ENCODE peak calls at places on chromosomes 5 and 9, in nine cellular contexts. A is HFF-Myc; Z is Calu3; H is stomach; S is neural crest cell; O is HEK293T; K is activated CD4-positive, alpha-beta memory T cell treated with anti-CD3 and anti-CD28 coated beads for 36 hours; X is spleen; U is hypothalamus. C is an unnamed sample.

GRCh38 chr5:55234171-55234700 is 828 bp upstream of the CCNO start:
- DNase-seq in A (no peak), Z (peak; percentile 46), H (peak; percentile 63), S (peak; percentile 24), O (peak; percentile 23), K (no peak), X (no peak), U (no peak), C (peak; percentile 16)

GRCh38 chr9:14068690-14069089 is 245.3 kb downstream of the NFIB start:
- DNase-seq in A (no peak), Z (no peak), H (no peak), S (no peak), O (no peak), K (no peak), X (no peak), U (no peak), C (no peak)

GRCh38 chr5:13946111-13946510 is 1.6 kb upstream of the DNAH5 start:
- DNase-seq in A (no peak), Z (no peak), H (no peak), S (no peak), O (no peak), K (no peak), X (no peak), U (no peak), C (no peak)

GRCh38 chr5:172637122-172637580 is 3.9 kb upstream of the NEURL1B start:
- DNase-seq in A (no peak), Z (no peak), H (no peak), S (no peak), O (no peak), K (no peak), X (no peak), U (no peak), C (no peak)

GRCh38 chr5:154273028-154273617 is 82.6 kb downstream of the GALNT10 start:
- DNase-seq in A (no peak), Z (no peak), H (no peak), S (no peak), O (no peak), K (peak; percentile 29), X (no peak), U (peak; percentile 7), C (no peak)

GRCh38 chr5:108728566-108729305 is 19.0 kb upstream of the FER start:
- DNase-seq in A (no peak), Z (no peak), H (no peak), S (no peak), O (no peak), K (peak; percentile 69), X (no peak), U (no peak), C (no peak)

GRCh38 chr5:140549237-140550144 is 2.0 kb downstream of the EIF4EBP3 start:
- DNase-seq in A (no peak), Z (peak; percentile 64), H (peak; percentile 86), S (no peak), O (no peak), K (no peak), X (no peak), U (peak; percentile 12), C (peak; percentile 25)

GRCh38 chr5:179304466-179304865 is 40.8 kb downstream of the ADAMTS2 start:
- DNase-seq in A (no peak), Z (no peak), H (no peak), S (no peak), O (no peak), K (no peak), X (no peak), U (no peak), C (no peak)

GRCh38 chr9:128892223-128892892 is 10.4 kb downstream of the LRRC8A start:
- DNase-seq in A (peak; percentile 52), Z (peak; percentile 85), H (peak; percentile 82), S (no peak), O (no peak), K (peak; percentile 29), X (peak; percentile 84), U (peak; percentile 92), C (peak; percentile 83)

GRCh38 chr9:105205787-105206511 is 38.5 kb upstream of the SLC44A1 start:
- DNase-seq in A (no peak), Z (no peak), H (peak; percentile 35), S (no peak), O (no peak), K (no peak), X (no peak), U (no peak), C (no peak)

GRCh38 chr9:127388856-127389238 is 8.1 kb upstream of the SLC2A8 start:
- DNase-seq in A (no peak), Z (no peak), H (no peak), S (no peak), O (no peak), K (peak; percentile 19), X (no peak), U (no peak), C (no peak)

GRCh38 chr5:72478684-72479083 is 28.5 kb downstream of the ZNF366 start:
- DNase-seq in A (no peak), Z (no peak), H (no peak), S (no peak), O (no peak), K (no peak), X (no peak), U (no peak), C (peak; percentile 17)

GRCh38 chr5:110770286-110770685 is 31.5 kb downstream of the SLC25A46 start:
- DNase-seq in A (no peak), Z (no peak), H (no peak), S (no peak), O (no peak), K (no peak), X (no peak), U (no peak), C (no peak)

GRCh38 chr9:121844562-121844961 is 193.1 kb downstream of the DAB2IP start:
- DNase-seq in A (no peak), Z (no peak), H (no peak), S (no peak), O (no peak), K (no peak), X (no peak), U (no peak), C (no peak)

GRCh38 chr5:33969572-33970452 is 14.7 kb downstream of the SLC45A2 start:
- DNase-seq in A (peak; percentile 33), Z (peak; percentile 34), H (no peak), S (peak; percentile 6), O (peak; percentile 53), K (no peak), X (no peak), U (no peak), C (no peak)

GRCh38 chr9:12230708-12231107 is 462.5 kb upstream of the TYRP1 start:
- DNase-seq in A (no peak), Z (no peak), H (no peak), S (no peak), O (no peak), K (no peak), X (no peak), U (no peak), C (no peak)

GRCh38 chr9:134626576-134627416 is 14.8 kb upstream of the COL5A1 start:
- DNase-seq in A (no peak), Z (no peak), H (no peak), S (no peak), O (no peak), K (no peak), X (peak; percentile 31), U (no peak), C (no peak)